ENCODE peak calls at places on chromosome 7, in four cellular contexts. E, W, Q and F are unnamed samples.

GRCh38 chr7:5532520-5533335 is 109.1 kb upstream of the TNRC18 start:
- DNase-seq in E (peak; percentile 86), W (peak; percentile 60), Q (peak; percentile 70), F (peak; percentile 97)

GRCh38 chr7:75729851-75730274 is 8.9 kb downstream of the HIP1 start:
- DNase-seq in E (no peak), W (no peak), Q (no peak), F (no peak)

GRCh38 chr7:87058739-87059524 is 522 bp downstream of the ELAPOR2 start:
- DNase-seq in E (peak; percentile 48), W (peak; percentile 50), Q (peak; percentile 13), F (no peak)

GRCh38 chr7:47580811-47581331 is 1.0 kb downstream of the TNS3 start:
- DNase-seq in E (no peak), W (no peak), Q (no peak), F (no peak)

GRCh38 chr7:4416436-4417092 is 265.5 kb upstream of the FOXK1 start:
- DNase-seq in E (peak; percentile 38), W (peak; percentile 39), Q (peak; percentile 5), F (no peak)

GRCh38 chr7:101739757-101740398 is 77.5 kb upstream of the CUX1 start:
- DNase-seq in E (no peak), W (peak; percentile 79), Q (no peak), F (no peak)

GRCh38 chr7:102146989-102147388 is 139.7 kb upstream of the SH2B2 start:
- DNase-seq in E (no peak), W (no peak), Q (no peak), F (peak; percentile 27)

GRCh38 chr7:91551377-91552175 is 287.3 kb downstream of the FZD1 start:
- DNase-seq in E (no peak), W (no peak), Q (no peak), F (no peak)

GRCh38 chr7:2566348-2566889 is 7.6 kb downstream of the IQCE start:
- DNase-seq in E (no peak), W (no peak), Q (no peak), F (no peak)

GRCh38 chr7:149171894-149172533 is 23.3 kb upstream of the ZNF282 start:
- DNase-seq in E (no peak), W (no peak), Q (no peak), F (no peak)

GRCh38 chr7:74452748-74453320 is 872 bp upstream of the GTF2IRD1 start:
- DNase-seq in E (peak; percentile 39), W (peak; percentile 46), Q (no peak), F (no peak)

GRCh38 chr7:139568346-139568675 is 44.8 kb downstream of the CLEC2L start:
- DNase-seq in E (no peak), W (no peak), Q (no peak), F (no peak)

GRCh38 chr7:16063691-16064090 is 357.6 kb downstream of the CRPPA start:
- DNase-seq in E (no peak), W (no peak), Q (no peak), F (no peak)
- H3K4me3 ChIP-seq in E (no peak overlapping the region), W (no peak overlapping the region), Q (no peak overlapping the region), F (no peak overlapping the region)

GRCh38 chr7:45241339-45242109 is 83.9 kb downstream of the RAMP3 start:
- DNase-seq in E (peak; percentile 20), W (no peak), Q (no peak), F (no peak)
- H3K27ac ChIP-seq in E (no peak overlapping the region), W (no peak overlapping the region), Q (no peak overlapping the region), F (no peak overlapping the region)

GRCh38 chr7:31336202-31337035 is 4.1 kb downstream of the NEUROD6 start:
- DNase-seq in E (no peak), W (no peak), Q (no peak), F (no peak)
- H3K4me3 ChIP-seq in E (no peak overlapping the region), W (no peak overlapping the region), Q (no peak overlapping the region), F (no peak overlapping the region)

GRCh38 chr7:111014074-111014473 is 76.9 kb upstream of the LRRN3 start:
- DNase-seq in E (no peak), W (no peak), Q (no peak), F (peak; percentile 51)
- H3K27ac ChIP-seq in E (no peak overlapping the region), W (no peak overlapping the region), Q (no peak overlapping the region), F (peak overlapping the region; percentile 49)

GRCh38 chr7:26102176-26102575 is 49.8 kb upstream of the NFE2L3 start:
- DNase-seq in E (no peak), W (no peak), Q (no peak), F (no peak)
- H3K4me3 ChIP-seq in E (no peak overlapping the region), W (no peak overlapping the region), Q (no peak overlapping the region), F (no peak overlapping the region)

GRCh38 chr7:130882396-130882795 is 148.4 kb upstream of the KLF14 start:
- DNase-seq in E (no peak), W (no peak), Q (no peak), F (no peak)

GRCh38 chr7:130879191-130879590 is 145.2 kb upstream of the KLF14 start:
- DNase-seq in E (no peak), W (no peak), Q (no peak), F (no peak)

GRCh38 chr7:130881799-130882141 is 147.8 kb upstream of the KLF14 start:
- DNase-seq in E (no peak), W (no peak), Q (no peak), F (no peak)

GRCh38 chr7:130881091-130881798 is 147.2 kb upstream of the KLF14 start:
- DNase-seq in E (no peak), W (no peak), Q (no peak), F (no peak)

DNA sequence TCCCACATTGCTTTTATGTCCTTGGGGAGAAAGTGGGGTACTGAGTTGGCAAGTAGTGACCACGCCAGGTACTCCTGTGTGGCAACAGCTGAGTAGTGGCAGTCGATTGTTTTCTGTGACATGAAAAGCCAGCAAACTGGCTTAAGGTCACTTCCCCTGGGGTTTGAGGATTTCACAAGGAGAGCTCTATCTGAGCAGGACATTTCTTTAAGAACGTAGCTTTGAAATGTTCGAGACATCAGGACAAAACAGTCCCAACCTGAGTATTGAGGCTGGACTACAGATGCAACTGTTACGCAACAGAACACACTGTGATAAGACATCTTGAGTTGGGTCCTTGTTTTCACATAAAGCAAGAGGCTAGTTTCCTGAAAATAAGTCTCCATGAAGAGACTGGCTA is 146.7 kb upstream of the KLF14 start:
- DNase-seq in E (no peak), W (no peak), Q (no peak), F (no peak)
- H3K27ac ChIP-seq in E (no peak overlapping the region), W (no peak overlapping the region), Q (no peak overlapping the region), F (peak overlapping the region; percentile 51)

GRCh38 chr7:30936650-30937245 is 25.1 kb downstream of the AQP1 start:
- DNase-seq in E (no peak), W (no peak), Q (no peak), F (peak; percentile 27)

GRCh38 chr7:30937426-30937825 is 25.8 kb downstream of the AQP1 start:
- DNase-seq in E (no peak), W (no peak), Q (no peak), F (no peak)

GRCh38 chr7:30941582-30942310 is 22.0 kb upstream of the GHRHR start:
- DNase-seq in E (no peak), W (no peak), Q (no peak), F (no peak)

GRCh38 chr7:30935569-30935877 is 23.9 kb downstream of the AQP1 start:
- DNase-seq in E (no peak), W (no peak), Q (no peak), F (no peak)

DNA sequence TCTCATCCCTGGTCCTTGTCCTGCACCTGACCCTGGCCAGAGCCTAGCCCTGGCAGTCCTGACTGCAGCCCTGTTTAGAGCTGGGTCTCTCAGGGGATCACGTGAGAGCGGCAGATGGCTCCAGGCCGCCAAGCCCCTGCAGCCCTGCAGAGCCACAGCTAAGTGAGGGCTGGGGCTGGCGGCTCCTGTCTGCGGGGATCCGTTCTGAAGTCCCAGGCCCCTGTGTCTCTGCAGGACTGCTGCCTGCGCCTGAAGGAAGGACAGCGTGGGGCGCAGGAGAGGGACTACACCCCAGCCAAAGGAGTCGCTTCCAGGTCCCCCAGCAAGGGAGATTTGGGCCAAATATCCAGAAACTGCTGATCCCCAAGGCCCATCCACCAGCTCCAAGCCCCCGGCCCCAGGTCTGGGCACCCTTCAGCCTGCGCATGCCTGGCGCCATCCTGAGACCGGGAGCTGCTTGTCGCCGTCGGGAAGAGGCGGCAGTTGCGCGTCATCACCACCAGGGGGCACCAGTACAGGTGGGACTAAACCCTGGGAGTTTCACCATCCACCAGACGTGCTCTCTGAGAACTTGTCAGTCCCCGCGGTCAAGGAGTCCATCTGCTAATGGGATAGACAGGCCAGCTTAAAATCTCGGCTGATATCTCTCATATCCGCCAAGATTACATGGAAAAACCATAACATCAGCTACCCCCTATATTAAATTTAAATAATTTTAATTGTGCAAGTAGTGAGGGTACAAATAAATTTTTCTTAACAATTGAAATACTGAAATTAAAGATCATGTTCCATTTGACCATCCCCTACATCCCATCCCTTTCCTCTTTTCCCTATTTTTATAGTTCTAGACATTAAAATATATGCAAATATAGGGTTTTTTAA is 25.1 kb upstream of the GHRHR start:
- DNase-seq in E (peak; percentile 90), W (peak; percentile 84), Q (peak; percentile 77), F (peak; percentile 95)
- H3K4me3 ChIP-seq in E (no peak overlapping the region), W (no peak overlapping the region), Q (no peak overlapping the region), F (no peak overlapping the region)